ENCODE peak calls at places on chromosomes 12 and 14, in eight cellular contexts. E is uterus, P is upper lobe of right lung, H is lower lobe of right lung, Z is aorta, G is gastrocnemius medialis, J is left ventricle myocardium inferior, K is foreskin keratinocyte. W is an unnamed sample.

GRCh38 chr12:54980341-54980740 is 4.2 kb downstream of the TESPA1 start:
- DNase-seq in K (no peak), J (no peak), G (no peak), Z (no peak), H (no peak), P (no peak), E (no peak), W (no peak)

GRCh38 chr14:22099942-22100763 is 426.5 kb upstream of the OR4E1 start:
- DNase-seq in J (peak; percentile 64), K (peak; percentile 61), Z (no peak), E (peak; percentile 76), H (no peak), P (no peak), G (peak; percentile 45), W (peak; percentile 40)

GRCh38 chr12:93223440-93224426 is 154.0 kb upstream of the NUDT4 start:
- DNase-seq in Z (no peak), P (no peak), H (no peak), E (no peak), K (no peak), G (no peak), J (no peak), W (no peak)

GRCh38 chr12:65613692-65614091 is 210.6 kb upstream of the HMGA2 start:
- DNase-seq in P (no peak), K (no peak), G (no peak), Z (no peak), H (no peak), J (no peak), E (no peak), W (no peak)

GRCh38 chr14:99728981-99729451 is 44.9 kb downstream of the CYP46A1 start:
- DNase-seq in E (no peak), H (peak; percentile 41), Z (peak; percentile 55), K (no peak), P (peak; percentile 48), J (peak; percentile 5), G (no peak), W (peak; percentile 15)

GRCh38 chr12:103379670-103380069 is 116.1 kb downstream of the C12orf42 start:
- DNase-seq in K (no peak), G (no peak), P (no peak), J (no peak), E (no peak), H (no peak), Z (no peak), W (no peak)

GRCh38 chr12:118307069-118307954 is 65.4 kb downstream of the TAOK3 start:
- DNase-seq in G (no peak), H (no peak), P (no peak), J (no peak), K (peak; percentile 81), Z (no peak), E (peak; percentile 46), W (no peak)

GRCh38 chr12:50057000-50057841 is at the start of gene ASIC1:
- DNase-seq in Z (peak; percentile 90), E (peak; percentile 72), J (peak; percentile 76), P (peak; percentile 84), G (no peak), K (no peak), H (peak; percentile 73), W (peak; percentile 54)

GRCh38 chr14:69325086-69325485 is 65.1 kb downstream of the GALNT16 start:
- DNase-seq in H (no peak), P (peak; percentile 20), G (no peak), E (no peak), Z (peak; percentile 28), J (no peak), K (no peak), W (no peak)

GRCh38 chr12:48986720-48987291 is 8.7 kb downstream of the WNT1 start:
- DNase-seq in G (no peak), K (no peak), E (no peak), Z (no peak), J (no peak), P (no peak), H (no peak), W (peak; percentile 68)

GRCh38 chr14:100680439-100681051 is 46.1 kb upstream of the DLK1 start:
- DNase-seq in Z (no peak), J (no peak), H (no peak), G (no peak), P (no peak), K (no peak), E (no peak), W (no peak)

GRCh38 chr12:65442418-65442817 is 163.9 kb downstream of the MSRB3 start:
- DNase-seq in E (no peak), P (no peak), Z (no peak), H (no peak), K (no peak), G (no peak), J (no peak), W (no peak)

GRCh38 chr12:132197581-132198281 is 53.5 kb downstream of the NOC4L start:
- DNase-seq in G (peak; percentile 8), J (peak; percentile 46), P (no peak), Z (no peak), K (no peak), H (no peak), E (no peak), W (no peak)

GRCh38 chr14:36856095-36856878 is 194.6 kb downstream of the PAX9 start:
- DNase-seq in G (no peak), H (no peak), Z (no peak), E (no peak), P (no peak), J (no peak), K (no peak), W (no peak)

GRCh38 chr14:39431416-39432178 is 636 bp downstream of the FBXO33 start:
- DNase-seq in H (peak; percentile 77), G (peak; percentile 9), E (peak; percentile 30), J (peak; percentile 31), Z (peak; percentile 82), K (no peak), P (peak; percentile 80), W (no peak)

GRCh38 chr12:100200450-100201181 is at the start of gene ACTR6:
- DNase-seq in P (peak; percentile 97), Z (peak; percentile 99), J (peak; percentile 95), E (peak; percentile 96), K (peak; percentile 93), H (peak; percentile 97), G (peak; percentile 91), W (peak; percentile 41)

GRCh38 chr12:54587315-54587821 is 1.1 kb downstream of the PPP1R1A start:
- DNase-seq in K (no peak), G (peak; percentile 62), H (no peak), P (no peak), Z (peak; percentile 82), J (peak; percentile 52), E (no peak), W (no peak)

GRCh38 chr14:49972199-49972671 is 79.4 kb downstream of the ARF6 start:
- DNase-seq in K (peak; percentile 63), G (peak; percentile 36), H (no peak), E (peak; percentile 52), P (no peak), Z (no peak), J (no peak), W (no peak)

GRCh38 chr12:131927110-131928079 is 1.7 kb upstream of the PUS1 start:
- DNase-seq in E (no peak), H (peak; percentile 44), P (peak; percentile 64), J (no peak), K (no peak), G (no peak), Z (no peak), W (no peak)

GRCh38 chr14:69606258-69606657 is 5.1 kb upstream of the SUSD6 start:
- DNase-seq in E (no peak), G (no peak), H (peak; percentile 75), K (no peak), J (no peak), Z (no peak), P (peak; percentile 72), W (no peak)

GRCh38 chr12:26014085-26014484 is 55.6 kb downstream of the RASSF8 start:
- DNase-seq in G (no peak), J (no peak), Z (no peak), E (no peak), K (no peak), H (no peak), P (no peak), W (no peak)

GRCh38 chr14:54398028-54398368 is 1.2 kb downstream of the CDKN3 start:
- DNase-seq in P (no peak), G (no peak), H (no peak), J (no peak), E (no peak), K (no peak), Z (no peak), W (no peak)

DNA sequence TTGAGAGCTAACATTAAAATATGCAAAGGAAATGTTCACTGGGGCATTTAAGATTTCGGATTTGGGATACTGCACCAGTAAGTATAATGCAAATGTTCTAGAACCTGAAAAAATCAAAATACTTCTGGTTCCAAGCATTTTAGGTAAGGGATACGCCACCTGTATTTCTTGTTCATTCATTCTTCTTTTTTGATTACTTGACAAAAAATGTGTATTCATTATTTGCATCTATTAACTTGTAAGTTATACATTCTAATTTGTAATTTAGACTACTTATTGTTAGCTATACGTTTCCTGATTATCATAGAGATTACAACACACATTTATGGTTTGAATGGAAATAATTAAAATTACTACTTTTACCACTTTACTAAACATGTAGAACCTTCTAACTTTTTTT is 486.9 kb downstream of the SOX5 start:
- DNase-seq in Z (no peak), E (no peak), J (no peak), P (no peak), H (no peak), K (no peak), G (no peak), W (no peak)
- H3K4me1 ChIP-seq in Z (no peaks in the 10 kb centered on the region), E (no peaks in the 10 kb centered on the region), J (no peaks in the 10 kb centered on the region), P (no peaks in the 10 kb centered on the region), H (no peaks in the 10 kb centered on the region), K (no peaks in the 10 kb centered on the region), G (no peaks in the 10 kb centered on the region), W (no peaks in the 10 kb centered on the region)

GRCh38 chr14:73741876-73742519 is 27.8 kb upstream of the PNMA1 start:
- DNase-seq in E (no peak), G (no peak), K (no peak), P (no peak), H (no peak), J (no peak), Z (no peak), W (no peak)
- H3K4me1 ChIP-seq in E (peaks cover 73% of the 10 kb centered on the region), G (peaks cover 88% of the 10 kb centered on the region), K (peaks cover 63% of the 10 kb centered on the region), P (peaks cover 80% of the 10 kb centered on the region), H (peaks cover 85% of the 10 kb centered on the region), J (peaks cover 91% of the 10 kb centered on the region), Z (peaks cover 5% of the 10 kb centered on the region), W (peaks cover 85% of the 10 kb centered on the region)

DNA sequence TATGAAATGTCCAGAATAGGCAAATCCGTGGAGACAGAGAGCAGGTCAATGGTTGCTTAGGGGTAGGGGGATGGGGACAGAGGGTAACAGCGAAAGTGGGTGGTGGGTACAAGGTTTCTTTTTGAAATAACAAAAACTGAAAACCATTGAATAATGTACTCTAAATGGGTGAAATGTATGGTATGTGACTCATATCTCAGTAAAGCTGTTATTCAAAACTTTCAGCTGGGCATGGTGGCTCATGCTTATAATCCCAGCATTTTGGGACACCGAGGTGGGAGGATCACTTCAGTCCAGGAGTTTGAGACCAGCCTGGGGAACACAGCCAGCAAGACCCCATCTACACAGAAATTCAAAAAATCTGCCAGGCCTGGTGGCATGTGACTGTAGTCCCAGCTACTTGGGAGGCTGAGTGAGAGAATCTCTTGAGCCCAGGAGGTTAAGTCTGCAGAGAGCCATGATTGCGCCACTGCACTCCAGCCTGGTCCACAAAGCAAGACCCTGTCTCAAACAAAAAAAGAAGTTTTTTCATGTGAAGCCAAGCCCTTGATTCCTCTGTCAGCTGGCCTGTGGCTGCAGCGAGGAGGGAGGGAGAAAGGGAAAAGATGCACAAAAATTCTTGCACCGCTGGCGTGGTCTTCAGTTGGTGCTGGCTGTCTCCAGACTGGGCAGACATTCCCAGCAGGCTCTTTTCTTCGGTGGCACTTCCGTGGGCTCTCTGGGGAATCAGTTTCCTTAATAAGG is 248.2 kb downstream of the SLC41A2 start:
- DNase-seq in Z (peak; percentile 35), P (no peak), J (no peak), E (no peak), H (no peak), K (no peak), G (no peak), W (peak; percentile 76)
- H3K4me1 ChIP-seq in Z (no peaks in the 10 kb centered on the region), P (peaks cover 25% of the 10 kb centered on the region), J (peaks cover 19% of the 10 kb centered on the region), E (no peaks in the 10 kb centered on the region), H (peaks cover 22% of the 10 kb centered on the region), K (no peaks in the 10 kb centered on the region), G (no peaks in the 10 kb centered on the region), W (peaks cover 46% of the 10 kb centered on the region)

GRCh38 chr12:51838762-51839161 is 9.8 kb downstream of the FIGNL2 start:
- DNase-seq in Z (no peak), E (no peak), H (no peak), K (no peak), J (no peak), P (no peak), G (no peak), W (no peak)
- H3K4me1 ChIP-seq in Z (no peaks in the 10 kb centered on the region), E (no peaks in the 10 kb centered on the region), H (no peaks in the 10 kb centered on the region), K (no peaks in the 10 kb centered on the region), J (peaks cover 20% of the 10 kb centered on the region), P (no peaks in the 10 kb centered on the region), G (no peaks in the 10 kb centered on the region), W (no peaks in the 10 kb centered on the region)

W was measured in upper lobe of left lung.